ENCODE peak calls at places on chromosomes 11 and 22, in six cellular contexts. X is HCT116, N is IMR-90, J is HepG2, Q is GM12878, M is H1. S is an unnamed sample.

GRCh38 chr11:15258433-15259350 is 144.0 kb downstream of the INSC start:
- DNase-seq in J (peak), Q (no peak), N (peak), M (no peak), X (peak), S (peak)

GRCh38 chr22:26172389-26172990 is 3.2 kb downstream of the SEZ6L start:
- DNase-seq in J (peak), X (peak), N (peak), Q (no peak), M (peak), S (peak)

GRCh38 chr11:43130616-43131015 is 181.2 kb upstream of the API5 start:
- DNase-seq in M (no peak), X (no peak), J (no peak), Q (no peak), N (no peak), S (no peak)

GRCh38 chr22:23518381-23519187 is 61.5 kb downstream of the IGLL1 start:
- DNase-seq in X (no peak), J (no peak), Q (no peak), M (no peak), N (no peak), S (no peak)

GRCh38 chr11:113884361-113884836 is 9.0 kb upstream of the USP28 start:
- DNase-seq in M (peak), J (peak), Q (no peak), X (no peak), N (peak), S (no peak)

GRCh38 chr22:38220163-38220562 is 18.4 kb downstream of the MAFF start:
- DNase-seq in X (no peak), M (no peak), Q (no peak), J (no peak), N (no peak), S (no peak)

GRCh38 chr11:81915045-81915444 is 818.6 kb downstream of the FAM181B start:
- DNase-seq in J (peak), M (no peak), N (no peak), Q (no peak), X (no peak), S (no peak)

GRCh38 chr11:134634897-134635831 is 223.1 kb upstream of the B3GAT1 start:
- DNase-seq in Q (no peak), J (no peak), X (no peak), M (no peak), N (no peak), S (no peak)

GRCh38 chr22:30086496-30086895 is 6.2 kb downstream of the HORMAD2 start:
- DNase-seq in N (no peak), J (no peak), X (no peak), Q (no peak), M (no peak), S (no peak)

GRCh38 chr22:30088468-30088867 is 8.2 kb downstream of the HORMAD2 start:
- DNase-seq in X (no peak), N (no peak), Q (no peak), J (no peak), M (no peak), S (no peak)

GRCh38 chr22:30092686-30093085 is 12.4 kb downstream of the HORMAD2 start:
- DNase-seq in M (no peak), J (no peak), N (no peak), Q (no peak), X (no peak), S (no peak)

GRCh38 chr22:30089655-30089974 is 9.4 kb downstream of the HORMAD2 start:
- DNase-seq in Q (no peak), J (no peak), N (no peak), X (no peak), M (no peak), S (no peak)

DNA sequence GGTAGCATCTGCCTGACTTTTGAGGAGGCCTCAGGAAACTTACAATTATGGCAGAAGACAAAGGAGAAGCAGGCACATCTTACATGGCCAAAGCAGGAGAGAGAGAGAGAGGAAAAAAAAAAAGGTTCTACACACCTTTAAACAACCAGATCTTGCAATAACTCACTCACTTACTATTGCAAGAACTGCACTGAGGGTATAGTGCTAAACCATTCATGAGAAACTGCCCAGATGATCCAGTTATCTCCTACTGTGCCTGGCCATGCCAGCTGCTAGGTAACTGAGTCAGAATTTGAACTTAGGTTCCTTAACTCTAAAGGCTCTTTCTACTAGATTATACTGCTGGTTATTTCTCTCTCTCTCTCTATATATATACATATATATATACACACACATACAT is 7.3 kb downstream of the HORMAD2 start:
- DNase-seq in J (no peak), X (no peak), N (no peak), M (no peak), Q (no peak), S (no peak)
- TF ChIP-seq CEBPB in J (no peak), X (no peak), N (no peak), M (no peak), Q (no peak), S (no peak)

GRCh38 chr22:46518542-46519325 is 18.7 kb downstream of the CELSR1 start:
- DNase-seq in J (no peak), Q (no peak), M (no peak), N (no peak), X (no peak), S (no peak)

GRCh38 chr22:46517255-46517761 is 20.1 kb downstream of the CELSR1 start:
- DNase-seq in Q (no peak), X (no peak), M (no peak), J (no peak), N (no peak), S (no peak)

GRCh38 chr22:46520880-46521279 is 16.5 kb downstream of the CELSR1 start:
- DNase-seq in N (no peak), Q (no peak), J (no peak), M (no peak), X (no peak), S (no peak)

GRCh38 chr22:46518038-46518437 is 19.4 kb downstream of the CELSR1 start:
- DNase-seq in N (no peak), M (no peak), Q (no peak), X (no peak), J (no peak), S (no peak)

DNA sequence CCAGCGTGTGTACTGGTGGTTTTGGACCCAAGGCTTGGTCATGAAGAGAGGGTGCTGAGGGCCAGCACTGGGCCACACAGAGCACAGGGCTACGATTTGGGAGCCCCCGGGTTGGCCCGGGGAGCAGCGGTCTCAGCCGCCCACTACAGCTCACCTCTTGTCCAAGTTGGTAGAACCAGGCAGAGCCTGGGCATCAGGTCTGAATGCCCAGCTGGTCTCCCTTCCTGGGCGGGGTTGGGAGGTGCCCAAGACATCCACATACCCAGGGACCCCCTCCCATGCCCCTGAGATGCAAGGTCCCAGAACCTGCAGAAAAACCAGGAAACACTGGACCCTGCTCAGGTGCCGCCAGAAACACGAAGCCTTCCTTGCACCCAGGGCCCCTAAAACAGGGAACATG is 18.0 kb downstream of the CELSR1 start:
- DNase-seq in N (no peak), X (no peak), J (no peak), Q (no peak), M (no peak), S (no peak)
- TF ChIP-seq CEBPB in N (no peak), X (no peak), J (no peak), Q (no peak), M (no peak), S (no peak)

GRCh38 chr11:77055913-77056312 is 10.9 kb upstream of the CAPN5 start:
- DNase-seq in N (no peak), J (no peak), M (no peak), X (no peak), Q (no peak), S (no peak)
- TF ChIP-seq CEBPB in N (no peak), J (no peak), M (no peak), X (no peak), Q (no peak), S (no peak)

GRCh38 chr22:22397292-22397870 is 111.2 kb downstream of the ZNF280B start:
- DNase-seq in M (no peak), X (peak), N (no peak), J (peak), Q (no peak), S (peak)
- TF ChIP-seq CEBPB in M (no peak), X (no peak), N (no peak), J (no peak), Q (no peak), S (no peak)

S was measured in K562.